ENCODE peak calls at places on chromosomes 6 and 20, in seven cellular contexts. H is activated CD8-positive, alpha-beta memory T cell treated with anti-CD3 and anti-CD28 coated beads, Interleukin-2, amount 50 U/mL, for 4 hours; B is A172; V is HTR-8/SVneo; N is CD8-positive, alpha-beta T cell; R is stimulated activated CD8-positive, alpha-beta memory T cell treated with anti-CD3 and anti-CD28 coated beads, Interleukin-4, amount 100 ng/mL, for 48 hours; E is T-helper 1 cell. S is an unnamed sample.
A peak's percentile ranks its signal among the peaks of the same experiment; 100 is the strongest.

GRCh38 chr6:40999498-41000070 is 39.4 kb downstream of the UNC5CL start:
- DNase-seq in H (no peak), B (peak; percentile 52), V (peak; percentile 64), N (no peak), R (no peak), E (no peak), S (peak; percentile 79)

GRCh38 chr6:2830183-2830582 is 11.5 kb downstream of the SERPINB1 start:
- DNase-seq in H (no peak), B (no peak), V (no peak), N (no peak), R (no peak), E (no peak), S (no peak)

GRCh38 chr6:137910424-137910834 is 43.4 kb downstream of the TNFAIP3 start:
- DNase-seq in H (no peak), B (no peak), V (no peak), N (no peak), R (no peak), E (no peak), S (peak; percentile 28)

GRCh38 chr20:17624070-17624469 is 54.2 kb downstream of the DSTN start:
- DNase-seq in H (no peak), B (no peak), V (no peak), N (no peak), R (no peak), E (no peak), S (no peak)

GRCh38 chr20:37803476-37804307 is 99.2 kb upstream of the VSTM2L start:
- DNase-seq in H (no peak), B (no peak), V (no peak), N (no peak), R (no peak), E (no peak), S (no peak)

GRCh38 chr6:43669050-43669921 is 18.3 kb downstream of the MRPS18A start:
- DNase-seq in H (no peak), B (no peak), V (no peak), N (no peak), R (no peak), E (no peak), S (no peak)

GRCh38 chr6:18302561-18303439 is 38.5 kb upstream of the DEK start:
- DNase-seq in H (no peak), B (no peak), V (no peak), N (no peak), R (no peak), E (no peak), S (no peak)

GRCh38 chr6:12474167-12475140 is 184.3 kb downstream of the EDN1 start:
- DNase-seq in H (no peak), B (no peak), V (no peak), N (no peak), R (no peak), E (no peak), S (no peak)

GRCh38 chr20:3239026-3239866 is at the start of gene SLC4A11:
- DNase-seq in H (peak; percentile 45), B (peak; percentile 61), V (peak; percentile 67), N (peak; percentile 44), R (peak; percentile 63), E (no peak), S (no peak)

GRCh38 chr6:36616888-36617521 is 22.8 kb downstream of the SRSF3 start:
- DNase-seq in H (no peak), B (peak; percentile 90), V (no peak), N (no peak), R (no peak), E (no peak), S (peak; percentile 63)

S was measured in H4.